ENCODE peak calls at places on chromosomes 5 and 9, in five cellular contexts. U is iris pigment epithelial cell; D is AG10803; L is head of caudate nucleus; E is effector memory CD8-positive, alpha-beta T cell. B is an unnamed sample.
A peak's percentile ranks its signal among the peaks of the same experiment; 100 is the strongest.

GRCh38 chr9:88218721-88219120 is 80.4 kb upstream of the SPATA31C2 start:
- DNase-seq in L (no peak), D (peak; percentile 52), E (no peak), U (peak; percentile 58), B (no peak)

GRCh38 chr9:27430754-27431540 is 93.1 kb upstream of the IFNK start:
- DNase-seq in L (no peak), U (no peak), D (peak; percentile 42), E (no peak), B (no peak)

GRCh38 chr5:123033157-123033671 is 3.3 kb downstream of the PPIC start:
- DNase-seq in U (no peak), D (no peak), E (no peak), L (no peak), B (no peak)

GRCh38 chr9:36974731-36975130 is 59.3 kb downstream of the PAX5 start:
- DNase-seq in U (no peak), L (no peak), E (no peak), D (no peak), B (no peak)

GRCh38 chr5:123813937-123814624 is 302.1 kb downstream of the CSNK1G3 start:
- DNase-seq in U (peak; percentile 39), E (no peak), L (no peak), D (peak; percentile 70), B (no peak)

GRCh38 chr5:9329125-9329524 is 216.8 kb downstream of the SEMA5A start:
- DNase-seq in D (no peak), E (no peak), L (no peak), U (no peak), B (no peak)

GRCh38 chr9:95516221-95516735 is 493 bp downstream of the PTCH1 start:
- DNase-seq in L (peak; percentile 56), U (no peak), D (peak; percentile 12), E (no peak), B (no peak)

GRCh38 chr9:129319076-129319937 is 141.2 kb upstream of the IER5L start:
- DNase-seq in E (no peak), L (peak; percentile 43), D (no peak), U (no peak), B (no peak)

GRCh38 chr9:121767176-121767769 is 115.8 kb downstream of the DAB2IP start:
- DNase-seq in D (no peak), L (no peak), E (no peak), U (no peak), B (no peak)

GRCh38 chr9:121780177-121780576 is 128.7 kb downstream of the DAB2IP start:
- DNase-seq in D (no peak), E (no peak), L (no peak), U (no peak), B (no peak)

GRCh38 chr5:38800515-38800914 is 45.3 kb upstream of the OSMR start:
- DNase-seq in L (no peak), E (no peak), D (no peak), U (no peak), B (no peak)

GRCh38 chr9:112051812-112052211 is 123.3 kb downstream of the SUSD1 start:
- DNase-seq in E (no peak), D (peak; percentile 75), L (no peak), U (no peak), B (no peak)

GRCh38 chr5:10555134-10555733 is 8.6 kb upstream of the ANKRD33B start:
- DNase-seq in E (no peak), L (no peak), D (peak; percentile 93), U (peak; percentile 67), B (no peak)

GRCh38 chr9:134832471-134832870 is 48.1 kb upstream of the FCN2 start:
- DNase-seq in D (no peak), L (no peak), U (no peak), E (no peak), B (no peak)